ENCODE peak calls at places on chromosomes 6 and 20, in six cellular contexts. K is T-cell; P is HuH-7.5; O is brain pericyte; R is stimulated activated CD4-positive, alpha-beta T cell treated with anti-CD3 and anti-CD28 coated beads, Interleukin-1b, Interleukin-23, amount 100 ng/mL, for 24 hours; C is stromal cell of bone marrow. E is an unnamed sample.

GRCh38 chr6:6722195-6722594 is 133.7 kb downstream of the LY86 start:
- DNase-seq in K (no peak), P (no peak), O (no peak), R (no peak), C (no peak), E (no peak)

GRCh38 chr20:47086316-47086715 is 191.7 kb downstream of the EYA2 start:
- DNase-seq in K (no peak), P (no peak), O (no peak), R (no peak), C (no peak), E (no peak)

GRCh38 chr6:21999012-21999528 is 297.8 kb downstream of the PRL start:
- DNase-seq in K (no peak), P (no peak), O (no peak), R (no peak), C (peak), E (no peak)

GRCh38 chr6:41700577-41701347 is 34.6 kb downstream of the TFEB start:
- DNase-seq in K (no peak), P (no peak), O (no peak), R (no peak), C (no peak), E (no peak)

GRCh38 chr6:22664968-22665367 is 95.6 kb downstream of the HDGFL1 start:
- DNase-seq in K (no peak), P (no peak), O (no peak), R (no peak), C (no peak), E (no peak)

GRCh38 chr6:124868476-124868875 is 93.8 kb upstream of the RNF217 start:
- DNase-seq in K (no peak), P (no peak), O (no peak), R (no peak), C (no peak), E (no peak)

GRCh38 chr6:11021003-11021402 is 23.1 kb downstream of the ELOVL2 start:
- DNase-seq in K (no peak), P (no peak), O (no peak), R (no peak), C (no peak), E (no peak)

GRCh38 chr6:82144852-82145332 is 102.7 kb downstream of the IBTK start:
- DNase-seq in K (no peak), P (no peak), O (peak), R (no peak), C (peak), E (no peak)

GRCh38 chr6:23224540-23224939 is 655.2 kb downstream of the HDGFL1 start:
- DNase-seq in K (no peak), P (no peak), O (no peak), R (no peak), C (no peak), E (no peak)

GRCh38 chr6:27753668-27754407 is 158.4 kb downstream of the OR2B2 start:
- DNase-seq in K (peak), P (peak), O (no peak), R (no peak), C (no peak), E (no peak)

GRCh38 chr20:62193079-62194025 is 10.5 kb downstream of the MTG2 start:
- DNase-seq in K (no peak), P (no peak), O (no peak), R (no peak), C (no peak), E (no peak)

GRCh38 chr20:15643713-15644112 is 929.5 kb downstream of the KIF16B start:
- DNase-seq in K (no peak), P (no peak), O (no peak), R (no peak), C (no peak), E (no peak)

GRCh38 chr6:107620736-107621135 is 130.8 kb downstream of the SOBP start:
- DNase-seq in K (no peak), P (no peak), O (no peak), R (no peak), C (no peak), E (no peak)

GRCh38 chr20:11755071-11755881 is 162.4 kb upstream of the BTBD3 start:
- DNase-seq in K (no peak), P (no peak), O (no peak), R (no peak), C (peak), E (no peak)

GRCh38 chr6:3882865-3883264 is 33.7 kb downstream of the FAM50B start:
- DNase-seq in K (no peak), P (no peak), O (no peak), R (no peak), C (peak), E (no peak)

E was measured in GM18507.